ENCODE peak calls at places on chromosomes 7 and 10, in six cellular contexts. O is endodermal cell; T is colonic mucosa; Y is adrenal gland; W is CD8-positive, alpha-beta memory T cell; N is cardiac muscle cell. J is an unnamed sample.
A peak's percentile ranks its signal among the peaks of the same experiment; 100 is the strongest.

GRCh38 chr7:150357771-150358427 is 10.7 kb upstream of the REPIN1 start:
- DNase-seq in O (peak; percentile 68), T (no peak), Y (no peak), W (no peak), N (no peak), J (no peak)

GRCh38 chr7:152959610-152960009 is 200.1 kb downstream of the ACTR3B start:
- DNase-seq in O (peak; percentile 76), T (no peak), Y (no peak), W (no peak), N (peak; percentile 11), J (no peak)

GRCh38 chr7:106542550-106543220 is 118.3 kb downstream of the CCDC71L start:
- DNase-seq in O (peak; percentile 86), T (peak; percentile 75), Y (peak; percentile 54), W (no peak), N (peak; percentile 66), J (peak; percentile 31)

GRCh38 chr7:43569424-43569823 is 13.5 kb upstream of the STK17A start:
- DNase-seq in O (no peak), T (no peak), Y (no peak), W (no peak), N (no peak), J (no peak)

GRCh38 chr10:119859422-119860258 is 13.0 kb downstream of the MCMBP start:
- DNase-seq in O (no peak), T (no peak), Y (no peak), W (no peak), N (peak; percentile 61), J (no peak)

GRCh38 chr10:996031-996430 is 7.8 kb downstream of the GTPBP4 start:
- DNase-seq in O (no peak), T (no peak), Y (no peak), W (no peak), N (no peak), J (no peak)

GRCh38 chr7:99386584-99387238 is 12.2 kb downstream of the ARPC1B start:
- DNase-seq in O (no peak), T (no peak), Y (no peak), W (no peak), N (no peak), J (no peak)

GRCh38 chr7:13860734-13861133 is 128.7 kb downstream of the ETV1 start:
- DNase-seq in O (no peak), T (no peak), Y (no peak), W (no peak), N (no peak), J (no peak)

GRCh38 chr7:95209276-95209675 is 115.1 kb downstream of the PON1 start:
- DNase-seq in O (no peak), T (no peak), Y (no peak), W (no peak), N (no peak), J (no peak)

GRCh38 chr10:131001438-131001837 is 310.1 kb downstream of the TCERG1L start:
- DNase-seq in O (no peak), T (no peak), Y (no peak), W (no peak), N (no peak), J (no peak)

GRCh38 chr10:2014541-2014940 is 277.2 kb upstream of the ADARB2 start:
- DNase-seq in O (no peak), T (no peak), Y (no peak), W (no peak), N (no peak), J (no peak)

GRCh38 chr7:81882086-81882485 is 112.2 kb upstream of the HGF start:
- DNase-seq in O (no peak), T (no peak), Y (no peak), W (no peak), N (no peak), J (no peak)

GRCh38 chr10:48309711-48310226 is 3.3 kb downstream of the MAPK8 start:
- DNase-seq in O (no peak), T (no peak), Y (no peak), W (no peak), N (no peak), J (no peak)

GRCh38 chr7:76071316-76072242 is 23.7 kb downstream of the MDH2 start:
- DNase-seq in O (peak; percentile 67), T (no peak), Y (no peak), W (no peak), N (peak; percentile 60), J (no peak)

GRCh38 chr10:48671914-48672595 is 12.6 kb upstream of the WDFY4 start:
- DNase-seq in O (peak; percentile 66), T (no peak), Y (no peak), W (no peak), N (no peak), J (no peak)

GRCh38 chr10:126225672-126226007 is 162.6 kb downstream of the ADAM12 start:
- DNase-seq in O (no peak), T (no peak), Y (no peak), W (no peak), N (no peak), J (no peak)

GRCh38 chr10:112435013-112435619 is 11.6 kb downstream of the ZDHHC6 start:
- DNase-seq in O (no peak), T (no peak), Y (no peak), W (no peak), N (no peak), J (no peak)

GRCh38 chr7:154998481-154998880 is 4.4 kb downstream of the PAXIP1 start:
- DNase-seq in O (no peak), T (no peak), Y (no peak), W (no peak), N (no peak), J (no peak)

GRCh38 chr7:154996756-154997155 is 6.2 kb downstream of the PAXIP1 start:
- DNase-seq in O (peak; percentile 65), T (no peak), Y (no peak), W (no peak), N (no peak), J (no peak)

GRCh38 chr7:154994996-154995395 is 7.9 kb downstream of the PAXIP1 start:
- DNase-seq in O (no peak), T (no peak), Y (no peak), W (no peak), N (no peak), J (no peak)

GRCh38 chr7:154997840-154998370 is 5.0 kb downstream of the PAXIP1 start:
- DNase-seq in O (no peak), T (no peak), Y (no peak), W (no peak), N (no peak), J (no peak)

GRCh38 chr7:154996101-154996500 is 6.8 kb downstream of the PAXIP1 start:
- DNase-seq in O (no peak), T (no peak), Y (no peak), W (no peak), N (no peak), J (no peak)
- H3K36me3 ChIP-seq in O (peaks cover 57% of the 10 kb centered on the region), T (no peaks in the 10 kb centered on the region), Y (peaks cover 21% of the 10 kb centered on the region), W (peaks cover 5% of the 10 kb centered on the region), N (peaks cover 34% of the 10 kb centered on the region), J (no peaks in the 10 kb centered on the region)

DNA sequence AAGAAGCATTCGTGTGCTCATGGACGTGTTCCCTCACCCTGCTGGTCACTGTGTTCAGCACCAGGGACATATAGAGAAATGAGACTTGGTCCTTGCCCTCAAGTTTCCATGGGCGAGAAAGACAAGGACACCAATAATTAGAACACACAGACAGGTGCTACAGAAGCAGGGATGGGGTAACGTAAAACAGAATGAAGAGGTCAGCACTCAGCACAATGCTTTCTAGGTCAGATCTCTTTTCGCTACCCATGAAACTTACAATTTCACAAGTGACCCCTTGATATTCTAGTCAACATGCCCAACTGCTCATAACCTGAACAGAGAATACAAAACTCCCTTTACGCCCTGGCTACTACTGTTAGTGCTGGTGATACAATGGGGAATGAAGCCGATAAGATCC is 6.0 kb upstream of the ANK3 start:
- DNase-seq in O (no peak), T (no peak), Y (no peak), W (no peak), N (no peak), J (no peak)
- H3K4me1 ChIP-seq in O (peaks cover 10% of the 10 kb centered on the region), T (no peaks in the 10 kb centered on the region), Y (no peaks in the 10 kb centered on the region), W (no peaks in the 10 kb centered on the region), N (peaks cover 6% of the 10 kb centered on the region), J (no peaks in the 10 kb centered on the region)

GRCh38 chr10:6232225-6232807 is 29.6 kb downstream of the PFKFB3 start:
- DNase-seq in O (no peak), T (no peak), Y (no peak), W (no peak), N (no peak), J (no peak)

GRCh38 chr10:6236349-6237188 is 33.8 kb downstream of the PFKFB3 start:
- DNase-seq in O (no peak), T (no peak), Y (no peak), W (no peak), N (no peak), J (no peak)

GRCh38 chr10:6233725-6234277 is 31.1 kb downstream of the PFKFB3 start:
- DNase-seq in O (no peak), T (no peak), Y (no peak), W (no peak), N (no peak), J (no peak)

GRCh38 chr10:6232846-6233724 is 30.4 kb downstream of the PFKFB3 start:
- DNase-seq in O (no peak), T (no peak), Y (no peak), W (no peak), N (no peak), J (no peak)

GRCh38 chr10:6234371-6234770 is 31.6 kb downstream of the PFKFB3 start:
- DNase-seq in O (no peak), T (no peak), Y (no peak), W (no peak), N (no peak), J (no peak)
- H3K36me3 ChIP-seq in O (peaks cover 46% of the 10 kb centered on the region), T (no peaks in the 10 kb centered on the region), Y (peaks cover 60% of the 10 kb centered on the region), W (peaks cover 8% of the 10 kb centered on the region), N (peaks cover 45% of the 10 kb centered on the region), J (no peaks in the 10 kb centered on the region)

GRCh38 chr7:26306770-26307169 is 15.1 kb downstream of the SNX10 start:
- DNase-seq in O (no peak), T (no peak), Y (no peak), W (no peak), N (no peak), J (no peak)

GRCh38 chr7:26307226-26307625 is 15.6 kb downstream of the SNX10 start:
- DNase-seq in O (no peak), T (no peak), Y (peak; percentile 70), W (no peak), N (no peak), J (no peak)

GRCh38 chr7:26308551-26308950 is 16.9 kb downstream of the SNX10 start:
- DNase-seq in O (no peak), T (no peak), Y (no peak), W (no peak), N (no peak), J (no peak)

GRCh38 chr7:26305869-26306665 is 14.4 kb downstream of the SNX10 start:
- DNase-seq in O (no peak), T (no peak), Y (no peak), W (no peak), N (no peak), J (no peak)

DNA sequence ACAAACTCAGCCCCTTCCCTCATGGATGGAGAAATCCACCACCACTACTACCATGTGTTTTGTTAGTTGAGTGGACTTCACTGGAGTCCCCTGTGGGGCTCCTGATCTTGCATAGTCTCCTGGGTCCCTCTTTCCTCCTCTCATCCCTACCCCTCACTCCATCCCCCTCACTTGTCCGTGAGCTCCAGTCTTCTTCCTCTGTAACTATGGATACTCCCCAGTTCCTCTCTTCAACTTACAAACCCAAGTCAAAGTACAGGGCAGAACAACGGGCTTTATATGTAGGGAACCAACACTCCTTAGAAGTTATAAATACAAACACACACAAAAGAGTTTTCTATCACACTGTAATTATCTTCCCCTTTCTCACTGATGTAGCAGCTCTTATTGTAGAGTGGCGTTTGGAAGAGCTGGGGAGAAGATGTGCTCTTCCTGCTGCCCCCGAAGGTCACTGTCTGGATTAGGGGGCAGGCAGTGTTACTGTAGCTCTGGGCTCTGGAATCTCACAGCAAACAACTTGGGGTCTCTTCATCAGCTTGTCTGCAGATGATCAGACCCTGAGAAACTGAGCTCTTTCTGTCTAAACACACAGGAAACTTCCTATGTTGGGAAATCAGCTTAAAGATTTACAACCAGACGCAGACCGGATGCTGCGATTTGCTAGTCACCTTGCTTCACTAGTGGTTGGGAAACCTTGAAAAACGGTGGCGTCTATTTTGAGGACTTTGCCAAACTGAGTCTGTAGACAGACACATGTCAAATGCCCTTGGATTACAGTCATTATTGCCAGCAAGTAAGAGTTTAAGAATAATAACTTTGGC is 13.6 kb downstream of the SNX10 start:
- DNase-seq in O (no peak), T (no peak), Y (peak; percentile 79), W (no peak), N (no peak), J (no peak)
- H3K4me1 ChIP-seq in O (peaks cover 3% of the 10 kb centered on the region), T (no peaks in the 10 kb centered on the region), Y (peaks cover 24% of the 10 kb centered on the region), W (no peaks in the 10 kb centered on the region), N (no peaks in the 10 kb centered on the region), J (no peaks in the 10 kb centered on the region)